ENCODE peak calls at places on chromosome 17, in four cellular contexts. L is NCI-H69, D is NCI-H1105 treated with DMSO at 0.1 percent for 48 hours, C is cardiac fibroblast. M is an unnamed sample.

GRCh38 chr17:4176803-4177472 is 33.9 kb downstream of the CYB5D2 start:
- DNase-seq in L (no peak), D (no peak), C (no peak), M (no peak)

GRCh38 chr17:3668279-3669084 is at the start of the genes EMC6 and TAX1BP3:
- DNase-seq in L (peak; percentile 95), D (peak; percentile 89), C (peak; percentile 98), M (peak; percentile 98)

GRCh38 chr17:3907483-3908216 is 8.6 kb downstream of the P2RX1 start:
- DNase-seq in L (no peak), D (no peak), C (no peak), M (no peak)

GRCh38 chr17:80219777-80220708 is at the start of the genes SGSH and SLC26A11:
- DNase-seq in L (peak; percentile 86), D (peak; percentile 44), C (peak; percentile 45), M (peak; percentile 59)

GRCh38 chr17:40093580-40094201 is 6.7 kb downstream of the NR1D1 start:
- DNase-seq in L (no peak), D (no peak), C (no peak), M (no peak)

GRCh38 chr17:3049705-3050295 is 13.6 kb downstream of the OR1D5 start:
- DNase-seq in L (peak; percentile 7), D (no peak), C (peak; percentile 21), M (no peak)

GRCh38 chr17:14308965-14309879 is 8.3 kb downstream of the HS3ST3B1 start:
- DNase-seq in L (peak; percentile 89), D (peak; percentile 97), C (peak; percentile 90), M (peak; percentile 94)

GRCh38 chr17:50831430-50832064 is 3.8 kb upstream of the WFIKKN2 start:
- DNase-seq in L (no peak), D (no peak), C (no peak), M (no peak)

GRCh38 chr17:76440722-76441362 is 12.1 kb downstream of the UBE2O start:
- DNase-seq in L (no peak), D (no peak), C (no peak), M (no peak)

GRCh38 chr17:83194189-83194565 is 114.8 kb downstream of the METRNL start:
- DNase-seq in L (no peak), D (no peak), C (no peak), M (no peak)

GRCh38 chr17:63378411-63379076 is 67.6 kb downstream of the CYB561 start:
- DNase-seq in L (no peak), D (no peak), C (no peak), M (no peak)

GRCh38 chr17:62998665-62999393 is 32.8 kb downstream of the TANC2 start:
- DNase-seq in L (no peak), D (no peak), C (peak; percentile 22), M (no peak)

GRCh38 chr17:55661359-55661758 is 61.3 kb downstream of the TMEM100 start:
- DNase-seq in L (no peak), D (no peak), C (no peak), M (no peak)

GRCh38 chr17:55513885-55514590 is 2.8 kb upstream of the SMIM36 start:
- DNase-seq in L (peak; percentile 70), D (peak; percentile 54), C (peak; percentile 80), M (peak; percentile 74)

GRCh38 chr17:48478224-48479013 is 48.4 kb upstream of the SKAP1 start:
- DNase-seq in L (peak; percentile 21), D (no peak), C (no peak), M (no peak)

GRCh38 chr17:32693135-32693897 is 183.6 kb downstream of the MYO1D start:
- DNase-seq in L (peak; percentile 34), D (peak; percentile 43), C (no peak), M (no peak)

GRCh38 chr17:63533433-63534077 is 10.4 kb downstream of the KCNH6 start:
- DNase-seq in L (peak; percentile 11), D (no peak), C (no peak), M (no peak)

GRCh38 chr17:58427807-58428206 is 10.5 kb upstream of the RNF43 start:
- DNase-seq in L (no peak), D (no peak), C (no peak), M (no peak)

GRCh38 chr17:77734371-77735050 is 224.0 kb upstream of the TNRC6C start:
- DNase-seq in L (peak; percentile 92), D (peak; percentile 96), C (peak; percentile 34), M (no peak)

GRCh38 chr17:81096741-81097133 is 61.8 kb downstream of the BAIAP2 start:
- DNase-seq in L (no peak), D (no peak), C (no peak), M (no peak)

GRCh38 chr17:65467156-65467555 is 94.3 kb downstream of the AXIN2 start:
- DNase-seq in L (no peak), D (no peak), C (no peak), M (no peak)

GRCh38 chr17:62592305-62593099 is 35.0 kb upstream of the MRC2 start:
- DNase-seq in L (peak; percentile 27), D (no peak), C (peak; percentile 66), M (no peak)

GRCh38 chr17:518047-518735 is 165.6 kb upstream of the RPH3AL start:
- DNase-seq in L (no peak), D (no peak), C (no peak), M (no peak)

GRCh38 chr17:78532922-78533640 is 44.1 kb downstream of the DNAH17 start:
- DNase-seq in L (no peak), D (no peak), C (peak; percentile 88), M (peak; percentile 18)

GRCh38 chr17:32998111-32998892 is 6.7 kb downstream of the SPACA3 start:
- DNase-seq in L (peak; percentile 57), D (peak; percentile 46), C (peak; percentile 73), M (peak; percentile 27)

GRCh38 chr17:67016039-67016762 is 28.2 kb upstream of the CACNG1 start:
- DNase-seq in L (no peak), D (no peak), C (no peak), M (no peak)

GRCh38 chr17:74633261-74633783 is 9.8 kb upstream of the CD300E start:
- DNase-seq in L (no peak), D (no peak), C (no peak), M (no peak)

GRCh38 chr17:80116276-80116922 is 15.0 kb downstream of the GAA start:
- DNase-seq in L (no peak), D (no peak), C (no peak), M (no peak)

GRCh38 chr17:364766-365165 is 12.2 kb upstream of the RPH3AL start:
- DNase-seq in L (no peak), D (no peak), C (no peak), M (no peak)

GRCh38 chr17:82648761-82649474 is 674 bp upstream of the WDR45B start:
- DNase-seq in L (peak; percentile 77), D (peak; percentile 26), C (no peak), M (peak; percentile 56)

GRCh38 chr17:78343099-78343432 is 16.8 kb downstream of the SOCS3 start:
- DNase-seq in L (no peak), D (no peak), C (peak; percentile 93), M (peak; percentile 77)

GRCh38 chr17:158379-158778 is 21.0 kb downstream of the SCGB1C2 start:
- DNase-seq in L (no peak), D (no peak), C (no peak), M (no peak)

GRCh38 chr17:64477849-64478248 is 19.0 kb downstream of the POLG2 start:
- DNase-seq in L (no peak), D (no peak), C (no peak), M (no peak)

M was measured in T1000.